ENCODE peak calls at places on chromosomes 4 and X, in nine cellular contexts. G, J, P, F, C, R, E, M and T are unnamed samples.

GRCh38 chr4:76688737-76689078 is 209.2 kb downstream of the SOWAHB start:
- DNase-seq in G (peak), J (no peak), P (no peak), F (no peak), C (no peak), R (no peak), E (no peak), M (no peak), T (no peak)

GRCh38 chrX:121310820-121311219 is 263.4 kb downstream of the GLUD2 start:
- DNase-seq in G (no peak), J (no peak), P (no peak), F (no peak), C (no peak), R (no peak), E (no peak), M (no peak), T (no peak)

GRCh38 chr4:170931326-170931725 is 841.6 kb upstream of the AADAT start:
- DNase-seq in G (peak), J (no peak), P (no peak), F (no peak), C (no peak), R (no peak), E (no peak), M (no peak), T (no peak)

GRCh38 chrX:130083656-130084382 is 26.5 kb downstream of the ELF4 start:
- DNase-seq in G (no peak), J (peak), P (no peak), F (no peak), C (no peak), R (no peak), E (no peak), M (no peak), T (no peak)

GRCh38 chrX:120468825-120469525 is at the start of gene LAMP2:
- DNase-seq in G (peak), J (peak), P (no peak), F (peak), C (no peak), R (peak), E (peak), M (peak), T (peak)

GRCh38 chr4:25977397-25978170 is 63.6 kb downstream of the SMIM20 start:
- DNase-seq in G (no peak), J (no peak), P (no peak), F (no peak), C (no peak), R (no peak), E (no peak), M (no peak), T (no peak)

GRCh38 chr4:13340672-13341071 is 143.5 kb downstream of the RAB28 start:
- DNase-seq in G (no peak), J (no peak), P (no peak), F (no peak), C (no peak), R (no peak), E (no peak), M (no peak), T (no peak)

GRCh38 chrX:71184803-71185495 is 38.1 kb upstream of the GJB1 start:
- DNase-seq in G (no peak), J (no peak), P (no peak), F (no peak), C (no peak), R (no peak), E (no peak), M (no peak), T (no peak)

GRCh38 chrX:107480272-107480671 is 30.8 kb downstream of the FRMPD3 start:
- DNase-seq in G (no peak), J (no peak), P (no peak), F (no peak), C (no peak), R (no peak), E (no peak), M (no peak), T (no peak)

GRCh38 chr4:101178731-101179130 is 168.6 kb downstream of the PPP3CA start:
- DNase-seq in G (peak), J (no peak), P (no peak), F (no peak), C (no peak), R (no peak), E (no peak), M (no peak), T (no peak)

GRCh38 chr4:159283697-159284492 is 181.0 kb downstream of the RAPGEF2 start:
- DNase-seq in G (peak), J (no peak), P (no peak), F (peak), C (no peak), R (no peak), E (peak), M (no peak), T (peak)

GRCh38 chrX:67338262-67338661 is 205.6 kb upstream of the AR start:
- DNase-seq in G (no peak), J (no peak), P (no peak), F (no peak), C (no peak), R (no peak), E (no peak), M (no peak), T (no peak)

GRCh38 chrX:67328496-67328895 is 215.3 kb upstream of the AR start:
- DNase-seq in G (no peak), J (no peak), P (no peak), F (no peak), C (no peak), R (no peak), E (no peak), M (no peak), T (no peak)

GRCh38 chrX:67334323-67334722 is 209.5 kb upstream of the AR start:
- DNase-seq in G (no peak), J (no peak), P (no peak), F (no peak), C (no peak), R (no peak), E (no peak), M (no peak), T (no peak)
- H3K4me3 ChIP-seq in G (no peak), J (no peak), P (no peak), F (no peak), C (no peak), R (no peak), E (no peak), M (no peak), T (no peak)

GRCh38 chrX:11881485-11882170 is 123.6 kb downstream of the MSL3 start:
- DNase-seq in G (no peak), J (no peak), P (no peak), F (no peak), C (no peak), R (no peak), E (no peak), M (no peak), T (no peak)

GRCh38 chrX:11886745-11887144 is 128.7 kb downstream of the MSL3 start:
- DNase-seq in G (peak), J (no peak), P (no peak), F (peak), C (no peak), R (no peak), E (no peak), M (no peak), T (peak)

GRCh38 chrX:11890843-11891514 is 132.9 kb downstream of the MSL3 start:
- DNase-seq in G (no peak), J (peak), P (no peak), F (no peak), C (no peak), R (no peak), E (no peak), M (peak), T (peak)

GRCh38 chrX:11888421-11888820 is 130.4 kb downstream of the MSL3 start:
- DNase-seq in G (no peak), J (no peak), P (no peak), F (no peak), C (no peak), R (no peak), E (peak), M (no peak), T (no peak)

DNA sequence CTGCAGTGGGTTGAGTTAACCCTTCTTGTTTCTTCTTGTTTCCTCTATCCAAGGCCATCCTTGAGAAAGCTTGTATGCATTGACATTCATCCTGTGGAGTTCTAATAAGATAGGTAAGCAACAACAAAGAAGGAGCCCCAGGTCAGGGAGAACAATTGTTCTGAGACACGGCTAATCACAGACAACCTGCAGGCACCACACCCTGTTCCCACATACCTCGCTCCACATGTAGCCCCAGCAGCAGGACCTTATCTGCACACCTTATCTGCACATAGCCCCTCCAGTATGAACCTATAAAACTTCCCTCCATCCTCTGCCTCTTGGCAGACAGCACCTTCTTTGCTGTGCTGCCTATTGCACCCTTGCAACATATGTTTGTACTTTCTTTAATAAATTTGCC is 129.1 kb downstream of the MSL3 start:
- DNase-seq in G (no peak), J (no peak), P (no peak), F (no peak), C (no peak), R (no peak), E (no peak), M (no peak), T (no peak)
- H3K4me3 ChIP-seq in G (no peak), J (no peak), P (no peak), F (no peak), C (no peak), R (no peak), E (no peak), M (no peak), T (no peak)

GRCh38 chr4:5890063-5890727 is 2.7 kb downstream of the CRMP1 start:
- DNase-seq in G (peak), J (no peak), P (no peak), F (no peak), C (no peak), R (peak), E (no peak), M (no peak), T (no peak)

GRCh38 chr4:5892321-5893012 is 419 bp downstream of the CRMP1 start:
- DNase-seq in G (no peak), J (no peak), P (no peak), F (no peak), C (no peak), R (peak), E (no peak), M (no peak), T (no peak)

GRCh38 chr4:5893013-5893580 is at the start of gene CRMP1:
- DNase-seq in G (no peak), J (no peak), P (no peak), F (no peak), C (no peak), R (peak), E (no peak), M (no peak), T (no peak)

GRCh38 chr4:5893591-5893990 is 705 bp upstream of the CRMP1 start:
- DNase-seq in G (no peak), J (no peak), P (no peak), F (no peak), C (no peak), R (no peak), E (no peak), M (no peak), T (no peak)

DNA sequence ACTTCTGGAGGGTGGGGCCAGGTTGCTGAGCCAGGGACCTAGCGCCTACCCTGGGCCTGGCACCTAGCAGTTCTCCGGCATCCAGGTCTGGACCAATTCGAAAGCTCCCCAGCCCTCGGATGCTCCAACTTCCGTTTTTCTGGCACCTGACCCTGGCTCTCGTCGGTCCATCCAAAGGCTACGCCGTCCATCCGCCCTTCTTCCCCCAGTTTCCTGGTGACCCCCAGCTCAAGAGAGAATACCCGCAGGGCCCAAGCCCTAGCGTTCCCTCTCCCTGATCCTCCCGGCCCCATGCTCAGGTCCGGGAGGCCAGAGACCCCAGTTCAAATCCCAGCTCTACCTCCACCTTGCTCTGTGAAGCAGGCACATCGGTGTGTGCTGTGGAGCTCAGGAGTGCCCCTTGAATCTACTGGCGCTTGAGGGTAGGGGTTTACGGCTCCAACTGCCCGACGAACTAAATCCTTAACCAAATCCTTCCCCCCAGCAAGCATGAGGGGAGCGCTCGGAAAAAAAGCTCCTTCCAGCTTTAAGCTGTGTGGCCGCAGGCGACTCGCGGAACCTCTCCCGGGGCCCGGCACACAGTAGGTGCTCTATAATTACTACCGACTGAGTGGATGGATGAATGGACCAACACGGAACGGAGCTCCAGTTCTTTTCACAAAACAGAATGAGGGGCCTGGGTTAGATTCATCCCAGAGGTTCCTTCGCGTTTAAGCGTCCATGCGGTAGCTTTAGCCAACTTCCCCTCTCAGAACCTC is 1.1 kb downstream of the CRMP1 start:
- DNase-seq in G (no peak), J (no peak), P (no peak), F (no peak), C (no peak), R (peak), E (no peak), M (no peak), T (no peak)
- H3K4me3 ChIP-seq in G (no peak), J (no peak), P (peak), F (no peak), C (no peak), R (peak), E (no peak), M (no peak), T (no peak)

GRCh38 chr4:122746485-122746965 is 14.0 kb downstream of the BBS12 start:
- DNase-seq in G (peak), J (no peak), P (no peak), F (no peak), C (no peak), R (no peak), E (peak), M (no peak), T (peak)
- H3K4me3 ChIP-seq in G (no peak), J (no peak), P (no peak), F (no peak), C (no peak), R (no peak), E (no peak), M (no peak), T (no peak)

DNA sequence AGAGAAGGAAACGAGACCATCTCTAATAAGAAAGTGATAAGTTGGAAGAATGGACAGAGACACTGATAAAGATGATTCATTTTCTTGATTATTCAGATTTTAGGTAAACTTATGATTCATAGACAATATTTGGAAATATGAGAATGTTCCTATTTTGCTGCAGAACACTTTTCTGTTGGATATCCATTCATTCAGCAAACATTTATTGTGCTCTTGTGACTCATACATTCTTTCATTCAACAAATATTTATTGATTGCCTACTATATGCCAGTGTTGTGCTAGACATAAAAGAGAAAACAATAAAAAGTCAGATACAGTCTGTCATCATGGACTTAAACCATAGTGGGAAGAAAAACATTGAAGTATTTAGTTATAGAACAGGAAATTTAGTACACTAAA is 1232.0 kb downstream of the STIM2 start:
- DNase-seq in G (no peak), J (no peak), P (no peak), F (no peak), C (no peak), R (no peak), E (no peak), M (no peak), T (no peak)
- H3K4me3 ChIP-seq in G (no peak), J (no peak), P (no peak), F (no peak), C (no peak), R (no peak), E (no peak), M (no peak), T (no peak)

GRCh38 chrX:39688219-39688575 is 409.6 kb downstream of the BCOR start:
- DNase-seq in G (no peak), J (no peak), P (no peak), F (no peak), C (no peak), R (no peak), E (no peak), M (no peak), T (no peak)
- H3K4me3 ChIP-seq in G (no peak), J (peak), P (peak), F (peak), C (peak), R (no peak), E (peak), M (no peak), T (no peak)

GRCh38 chr4:154033921-154034320 is 245.0 kb upstream of the SFRP2 start:
- DNase-seq in G (no peak), J (no peak), P (no peak), F (no peak), C (no peak), R (no peak), E (no peak), M (no peak), T (no peak)

GRCh38 chr4:154030152-154030551 is 241.3 kb upstream of the SFRP2 start:
- DNase-seq in G (no peak), J (no peak), P (no peak), F (peak), C (no peak), R (no peak), E (no peak), M (no peak), T (no peak)

GRCh38 chr4:154032914-154033313 is 244.0 kb upstream of the SFRP2 start:
- DNase-seq in G (no peak), J (no peak), P (no peak), F (no peak), C (no peak), R (no peak), E (no peak), M (no peak), T (no peak)

GRCh38 chr4:154030747-154031146 is 241.9 kb upstream of the SFRP2 start:
- DNase-seq in G (peak), J (no peak), P (no peak), F (peak), C (no peak), R (no peak), E (no peak), M (no peak), T (no peak)

GRCh38 chr4:154029171-154029570 is 240.3 kb upstream of the SFRP2 start:
- DNase-seq in G (no peak), J (no peak), P (no peak), F (no peak), C (no peak), R (no peak), E (no peak), M (no peak), T (no peak)
- H3K4me3 ChIP-seq in G (no peak), J (no peak), P (no peak), F (no peak), C (no peak), R (no peak), E (no peak), M (no peak), T (no peak)

GRCh38 chr4:102500371-102501175 is 586 bp upstream of the NFKB1 start:
- DNase-seq in G (peak), J (peak), P (no peak), F (no peak), C (no peak), R (peak), E (peak), M (peak), T (peak)
- H3K4me3 ChIP-seq in G (peak), J (peak), P (peak), F (peak), C (peak), R (peak), E (peak), M (peak), T (peak)

GRCh38 chrX:56813318-56813837 is 84.3 kb downstream of the NBDY start:
- DNase-seq in G (peak), J (no peak), P (peak), F (no peak), C (peak), R (no peak), E (peak), M (no peak), T (peak)

GRCh38 chrX:56811599-56811998 is 82.6 kb downstream of the NBDY start:
- DNase-seq in G (no peak), J (no peak), P (no peak), F (no peak), C (no peak), R (no peak), E (no peak), M (no peak), T (no peak)

GRCh38 chrX:56817179-56817578 is 88.1 kb downstream of the NBDY start:
- DNase-seq in G (no peak), J (no peak), P (no peak), F (no peak), C (no peak), R (no peak), E (no peak), M (no peak), T (no peak)

GRCh38 chrX:56812515-56813105 is 83.6 kb downstream of the NBDY start:
- DNase-seq in G (peak), J (no peak), P (no peak), F (no peak), C (no peak), R (no peak), E (peak), M (no peak), T (no peak)
- H3K4me3 ChIP-seq in G (no peak), J (peak), P (no peak), F (no peak), C (no peak), R (no peak), E (peak), M (no peak), T (no peak)

DNA sequence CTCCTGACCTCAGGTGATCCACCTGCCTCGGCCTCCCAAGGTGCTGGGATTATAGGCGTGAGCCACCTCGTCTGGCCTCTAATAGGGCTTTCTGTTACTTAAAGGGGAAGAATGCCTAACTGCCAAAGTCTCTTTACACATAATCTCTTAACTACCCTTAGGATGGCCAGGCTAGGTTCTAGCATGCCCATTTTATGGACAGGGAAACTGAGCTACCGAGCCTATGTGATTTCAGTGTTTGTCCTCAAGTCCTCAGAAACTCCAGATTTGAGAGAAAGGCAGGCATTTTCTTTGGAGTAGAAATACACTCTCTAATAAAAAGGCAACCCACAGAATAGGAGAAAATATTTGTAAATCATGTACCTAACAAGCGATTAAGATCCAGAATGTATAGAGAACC is 12.4 kb upstream of the GLOD5 start:
- DNase-seq in G (no peak), J (no peak), P (no peak), F (no peak), C (no peak), R (no peak), E (no peak), M (no peak), T (no peak)
- H3K4me3 ChIP-seq in G (no peak), J (no peak), P (no peak), F (no peak), C (no peak), R (no peak), E (no peak), M (no peak), T (no peak)